ENCODE peak calls at places on chromosome 20, in ten cellular contexts. G is T-cell, W is substantia nigra, P is activated T-helper 1 cell treated with Interleukin-2 at 50 U/mL for 16 hours, E is T-helper 1 cell, B is AG09319, R is NCI-H524 treated with DMSO at 0.1 percent for 48 hours, C is GM06990, M is bronchial epithelial cell, I is mesothelial cell of epicardium. Q is an unnamed sample.

GRCh38 chr20:22700387-22700786 is 116.0 kb upstream of the FOXA2 start:
- DNase-seq in P (no peak), B (no peak), R (no peak), W (no peak), G (no peak), C (no peak), M (no peak), E (no peak), I (no peak), Q (peak)

GRCh38 chr20:45064812-45065211 is 36.1 kb downstream of the KCNS1 start:
- DNase-seq in M (no peak), P (no peak), W (no peak), E (no peak), B (no peak), C (no peak), G (no peak), I (no peak), R (no peak), Q (no peak)

GRCh38 chr20:40688129-40689099 is 622 bp downstream of the MAFB start:
- DNase-seq in P (no peak), W (no peak), B (no peak), G (no peak), C (peak), I (no peak), R (no peak), M (no peak), E (no peak), Q (no peak)

GRCh38 chr20:51801220-51801991 is 915 bp downstream of the SALL4 start:
- DNase-seq in P (no peak), I (no peak), G (no peak), M (no peak), R (no peak), C (no peak), W (no peak), B (no peak), E (no peak), Q (peak)

GRCh38 chr20:11716239-11716944 is 201.3 kb upstream of the BTBD3 start:
- DNase-seq in G (no peak), M (peak), W (no peak), P (no peak), B (peak), R (peak), E (no peak), C (no peak), I (no peak), Q (peak)

GRCh38 chr20:24499472-24499871 is 30.0 kb downstream of the SYNDIG1 start:
- DNase-seq in P (no peak), C (no peak), G (no peak), E (no peak), M (no peak), W (no peak), I (no peak), B (no peak), R (no peak), Q (no peak)

GRCh38 chr20:63106108-63106764 is 99.5 kb upstream of the BHLHE23 start:
- DNase-seq in R (no peak), W (no peak), M (no peak), C (no peak), G (no peak), B (no peak), E (no peak), P (no peak), I (no peak), Q (peak)

GRCh38 chr20:1164871-1165270 is 19.9 kb downstream of the TMEM74B start:
- DNase-seq in B (no peak), I (no peak), M (no peak), P (no peak), W (no peak), E (no peak), G (no peak), C (no peak), R (no peak), Q (no peak)

Q was measured in adipocyte.